ENCODE peak calls at places on chromosomes 4 and X, in five cellular contexts. M is IMR-90, H is PC-9, V is endodermal cell, Q is stomach. B is an unnamed sample.

GRCh38 chr4:146379744-146380143 is 142.0 kb downstream of the SLC10A7 start:
- DNase-seq in M (peak), H (no peak), V (no peak), Q (no peak), B (no peak)

GRCh38 chrX:25011589-25012432 is 4.0 kb downstream of the ARX start:
- DNase-seq in M (no peak), H (no peak), V (peak), Q (no peak), B (no peak)

GRCh38 chr4:138898282-138898681 is 117.3 kb upstream of the NOCT start:
- DNase-seq in M (peak), H (peak), V (no peak), Q (no peak), B (no peak)

GRCh38 chr4:184248216-184248615 is 30.5 kb upstream of the ENPP6 start:
- DNase-seq in M (no peak), H (no peak), V (no peak), Q (no peak), B (no peak)

GRCh38 chrX:73851014-73852009 is 288.3 kb downstream of the CHIC1 start:
- DNase-seq in M (peak), H (no peak), V (no peak), Q (peak), B (peak)

GRCh38 chr4:649751-650310 is 24.2 kb downstream of the ATP5ME start:
- DNase-seq in M (no peak), H (no peak), V (no peak), Q (no peak), B (no peak)

GRCh38 chrX:46408553-46409407 is 136.4 kb downstream of the ZNF674 start:
- DNase-seq in M (peak), H (peak), V (peak), Q (peak), B (peak)

GRCh38 chr4:111984169-111984873 is 160.9 kb upstream of the FAM241A start:
- DNase-seq in M (no peak), H (no peak), V (peak), Q (no peak), B (no peak)

GRCh38 chr4:87579478-87579877 is 28.9 kb upstream of the DSPP start:
- DNase-seq in M (no peak), H (no peak), V (no peak), Q (no peak), B (no peak)

DNA sequence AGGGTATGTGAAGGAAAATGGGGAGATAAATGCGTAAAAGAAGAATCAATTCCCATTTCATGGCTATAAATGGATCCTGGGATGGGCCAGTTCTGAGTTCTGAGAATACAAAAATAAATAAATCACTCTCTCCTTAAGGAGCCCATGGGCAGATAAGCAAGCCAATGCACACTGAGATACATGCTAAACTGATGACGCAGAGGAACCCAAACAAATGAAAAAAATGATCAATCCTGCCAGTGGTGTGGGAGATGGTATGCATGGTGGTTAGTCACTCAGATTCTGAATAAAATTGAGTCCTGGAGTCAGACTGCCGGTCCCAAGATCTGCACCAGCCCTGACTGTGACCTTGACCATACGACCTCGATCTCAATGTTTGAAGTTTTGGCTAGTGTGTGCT is 59.7 kb downstream of the NEIL3 start:
- DNase-seq in M (peak), H (no peak), V (no peak), Q (no peak), B (no peak)
- TF ChIP-seq CTCF in M (no peak), H (no peak), V (no peak), Q (no peak), B (no peak)

GRCh38 chr4:52054254-52054653 is 3.1 kb downstream of the SPATA18 start:
- DNase-seq in M (no peak), H (no peak), V (no peak), Q (no peak), B (no peak)

GRCh38 chr4:52057196-52057595 is 6.1 kb downstream of the SPATA18 start:
- DNase-seq in M (no peak), H (no peak), V (no peak), Q (no peak), B (no peak)

GRCh38 chr4:52052475-52052780 is 1.3 kb downstream of the SPATA18 start:
- DNase-seq in M (peak), H (no peak), V (no peak), Q (no peak), B (peak)

GRCh38 chr4:52051213-52051614 is at the start of gene SPATA18:
- DNase-seq in M (no peak), H (no peak), V (no peak), Q (peak), B (peak)

DNA sequence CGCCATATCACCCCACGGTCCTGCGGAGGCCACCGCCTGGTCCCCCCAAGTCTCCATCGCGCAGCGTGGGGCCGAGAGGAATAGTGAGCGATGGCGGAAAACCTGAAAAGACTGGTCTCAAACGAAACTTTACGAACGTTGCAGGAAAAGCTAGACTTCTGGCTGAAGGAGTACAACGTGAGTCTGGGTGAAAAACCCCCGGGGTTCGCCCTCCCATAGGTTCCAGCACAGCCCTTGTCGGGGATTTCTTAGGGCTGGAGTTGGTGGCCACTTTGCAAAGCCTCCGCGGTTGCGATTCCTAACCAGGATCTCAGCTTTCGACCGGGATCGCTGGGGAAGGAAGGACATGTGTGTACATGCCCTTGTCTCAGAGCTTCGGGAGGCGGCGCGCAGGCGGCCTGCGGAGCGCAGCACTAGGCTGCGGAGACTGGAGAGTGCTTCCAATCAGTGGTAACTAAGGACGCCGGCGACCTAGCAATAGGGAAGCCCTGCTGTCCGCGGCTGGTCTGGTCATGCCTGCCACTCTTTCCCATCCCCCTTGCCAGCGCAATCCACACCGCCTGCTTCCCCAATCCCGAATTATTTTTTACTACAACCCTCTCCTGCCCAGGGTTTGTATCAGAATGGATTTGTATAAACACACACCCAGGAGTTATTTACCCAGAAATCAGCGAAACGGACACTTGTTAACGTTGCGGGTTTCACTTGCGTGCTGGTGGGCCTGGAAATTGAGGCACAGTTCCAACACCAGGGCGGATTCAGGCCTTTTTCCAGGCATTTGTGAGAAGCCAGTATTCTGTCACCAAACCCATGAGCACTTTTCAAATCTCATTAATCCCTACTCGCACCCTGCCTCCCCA is 741 bp downstream of the SPATA18 start:
- DNase-seq in M (peak), H (no peak), V (peak), Q (peak), B (peak)
- H3K4me3 ChIP-seq in M (peak), H (no peak), V (peak), Q (peak), B (peak)

GRCh38 chr4:97942951-97943350 is 200.3 kb downstream of the STPG2 start:
- DNase-seq in M (no peak), H (no peak), V (no peak), Q (no peak), B (no peak)

GRCh38 chr4:97942137-97942536 is 201.1 kb downstream of the STPG2 start:
- DNase-seq in M (no peak), H (no peak), V (no peak), Q (no peak), B (no peak)

DNA sequence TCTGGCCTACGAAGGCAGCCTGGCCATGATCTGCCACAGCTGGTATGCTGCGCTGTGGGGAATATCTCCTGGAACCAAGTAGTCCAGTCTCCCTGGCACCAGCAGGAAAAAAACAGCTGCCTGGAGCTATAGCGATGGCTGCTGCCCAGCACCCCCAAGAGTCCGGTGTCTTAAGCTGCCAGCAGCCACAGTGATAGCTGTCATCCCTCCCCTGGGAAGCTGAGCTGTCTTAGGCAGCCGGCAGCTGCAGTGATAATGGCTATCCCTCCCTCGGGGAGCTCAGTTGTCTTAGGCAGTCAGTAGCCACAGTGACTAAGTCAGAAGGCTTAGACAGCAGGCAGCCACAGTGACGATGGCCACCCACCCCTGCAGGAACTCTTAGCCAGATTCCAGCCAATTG is 205.1 kb downstream of the STPG2 start:
- DNase-seq in M (no peak), H (no peak), V (no peak), Q (no peak), B (no peak)
- TF ChIP-seq CTCF in M (no peak), H (no peak), V (no peak), Q (no peak), B (no peak)

GRCh38 chr4:134200811-134201215 is 776 bp downstream of the PABPC4L start:
- DNase-seq in M (no peak), H (no peak), V (no peak), Q (no peak), B (no peak)
- H3K4me3 ChIP-seq in M (peak), H (peak), V (peak), Q (peak), B (no peak)

GRCh38 chr4:137283737-137284136 is 248.6 kb downstream of the PCDH18 start:
- DNase-seq in M (peak), H (no peak), V (no peak), Q (no peak), B (no peak)
- TF ChIP-seq CTCF in M (peak), H (no peak), V (peak), Q (no peak), B (no peak)